ENCODE peak calls at places on chromosomes 7 and 10, in four cellular contexts. I, C, D and N are unnamed samples.
A peak's percentile ranks its signal among the peaks of the same experiment; 100 is the strongest.

GRCh38 chr10:77925410-77925794 is 1.2 kb downstream of the DLG5 start:
- DNase-seq in D (peak; percentile 22), I (no peak), C (no peak), N (no peak)

GRCh38 chr7:155947051-155947450 is 134.8 kb upstream of the SHH start:
- DNase-seq in I (no peak), C (no peak), D (no peak), N (no peak)

GRCh38 chr10:36042135-36042534 is 400.0 kb upstream of the FZD8 start:
- DNase-seq in I (no peak), D (no peak), C (no peak), N (no peak)

GRCh38 chr7:44050915-44051560 is 6.5 kb downstream of the DBNL start:
- DNase-seq in C (no peak), I (no peak), D (no peak), N (no peak)

GRCh38 chr10:13706604-13707003 is 119.8 kb downstream of the PRPF18 start:
- DNase-seq in C (no peak), I (no peak), D (no peak), N (no peak)

GRCh38 chr10:125350519-125350918 is 190.2 kb upstream of the CTBP2 start:
- DNase-seq in I (no peak), C (no peak), D (no peak), N (no peak)

GRCh38 chr7:65804887-65805286 is 68.0 kb upstream of the VKORC1L1 start:
- DNase-seq in D (no peak), C (no peak), I (no peak), N (no peak)

GRCh38 chr7:128938524-128939074 is 872 bp downstream of the IRF5 start:
- DNase-seq in D (no peak), C (no peak), I (no peak), N (peak; percentile 39)

GRCh38 chr10:132676193-132676891 is 109.6 kb downstream of the NKX6-2 start:
- DNase-seq in D (no peak), C (no peak), I (no peak), N (no peak)

GRCh38 chr7:1936531-1937251 is 266.6 kb downstream of the ELFN1 start:
- DNase-seq in C (no peak), I (no peak), D (no peak), N (no peak)

GRCh38 chr7:118281196-118281595 is 56.7 kb downstream of the ANKRD7 start:
- DNase-seq in D (no peak), I (no peak), C (no peak), N (no peak)

GRCh38 chr7:72336382-72336886 is 75.7 kb downstream of the CALN1 start:
- DNase-seq in D (no peak), C (no peak), I (no peak), N (no peak)

GRCh38 chr10:10677479-10677878 is 340.2 kb upstream of the CELF2 start:
- DNase-seq in C (peak; percentile 15), I (peak; percentile 3), D (peak; percentile 8), N (peak; percentile 57)

GRCh38 chr7:137975768-137976167 is 26.1 kb downstream of the CREB3L2 start:
- DNase-seq in C (no peak), I (no peak), D (no peak), N (no peak)

GRCh38 chr7:31432166-31432565 is 81.7 kb upstream of the ITPRID1 start:
- DNase-seq in I (no peak), C (no peak), D (no peak), N (no peak)

GRCh38 chr10:122264442-122264841 is 6.7 kb upstream of the BTBD16 start:
- DNase-seq in I (no peak), C (no peak), D (no peak), N (no peak)

GRCh38 chr7:97819161-97819560 is 53.0 kb downstream of the ASNS start:
- DNase-seq in D (no peak), I (no peak), C (no peak), N (no peak)